ENCODE peak calls at places on chromosomes 3 and 15, in four cellular contexts. J is astrocyte, Q is foreskin keratinocyte, W is brain microvascular endothelial cell. I is an unnamed sample.

GRCh38 chr15:76185716-76186115 is 125.6 kb downstream of the ETFA start:
- DNase-seq in J (peak), Q (peak), W (peak), I (no peak)

GRCh38 chr15:77659350-77660321 is 26.9 kb upstream of the LINGO1 start:
- DNase-seq in J (peak), Q (no peak), W (peak), I (no peak)

GRCh38 chr3:19155375-19155774 is 7.1 kb downstream of the KCNH8 start:
- DNase-seq in J (no peak), Q (no peak), W (no peak), I (no peak)

GRCh38 chr15:59355730-59356129 is 16.9 kb downstream of the MYO1E start:
- DNase-seq in J (no peak), Q (no peak), W (no peak), I (no peak)

GRCh38 chr3:114439279-114439678 is 145.5 kb downstream of the TIGIT start:
- DNase-seq in J (peak), Q (no peak), W (peak), I (no peak)

GRCh38 chr3:157239082-157239704 is 79.2 kb upstream of the CCNL1 start:
- DNase-seq in J (peak), Q (no peak), W (peak), I (peak)

GRCh38 chr3:14472471-14473351 is 67.4 kb downstream of the GRIP2 start:
- DNase-seq in J (peak), Q (no peak), W (peak), I (no peak)

GRCh38 chr3:195587406-195587805 is 3.7 kb upstream of the APOD start:
- DNase-seq in J (no peak), Q (no peak), W (no peak), I (no peak)

GRCh38 chr3:195609229-195609628 is 25.5 kb upstream of the APOD start:
- DNase-seq in J (no peak), Q (no peak), W (no peak), I (no peak)

GRCh38 chr3:13473020-13473419 is 7.1 kb upstream of the HDAC11 start:
- DNase-seq in J (no peak), Q (no peak), W (no peak), I (no peak)

GRCh38 chr15:72796515-72797337 is 13.2 kb upstream of the ADPGK start:
- DNase-seq in J (no peak), Q (no peak), W (no peak), I (peak)

GRCh38 chr15:52082197-52083036 is 30.2 kb downstream of the BCL2L10 start:
- DNase-seq in J (peak), Q (no peak), W (no peak), I (no peak)

GRCh38 chr3:17494117-17494809 is 248.2 kb downstream of the TBC1D5 start:
- DNase-seq in J (no peak), Q (no peak), W (peak), I (no peak)

GRCh38 chr3:11548721-11549131 is 95.0 kb downstream of the VGLL4 start:
- DNase-seq in J (peak), Q (peak), W (peak), I (no peak)

GRCh38 chr3:25854635-25855034 is 64.7 kb downstream of the OXSM start:
- DNase-seq in J (peak), Q (peak), W (peak), I (no peak)

GRCh38 chr3:121718205-121718846 is 31.2 kb downstream of the GOLGB1 start:
- DNase-seq in J (no peak), Q (no peak), W (no peak), I (peak)

GRCh38 chr15:48577495-48577894 is 68.0 kb downstream of the FBN1 start:
- DNase-seq in J (peak), Q (peak), W (peak), I (no peak)

GRCh38 chr3:119331661-119332060 is 37.5 kb downstream of the ARHGAP31 start:
- DNase-seq in J (peak), Q (no peak), W (no peak), I (no peak)

GRCh38 chr15:87563840-87564239 is 692.7 kb downstream of the NTRK3 start:
- DNase-seq in J (no peak), Q (no peak), W (no peak), I (no peak)

GRCh38 chr15:45550436-45550835 is 27.9 kb upstream of the SLC30A4 start:
- DNase-seq in J (peak), Q (peak), W (peak), I (no peak)

GRCh38 chr3:84194032-84194431 is 764.8 kb upstream of the CADM2 start:
- DNase-seq in J (no peak), Q (peak), W (no peak), I (no peak)

GRCh38 chr3:130457681-130458080 is 59.3 kb upstream of the COL6A6 start:
- DNase-seq in J (no peak), Q (no peak), W (no peak), I (no peak)

GRCh38 chr15:66595937-66596545 is 30.2 kb upstream of the LCTL start:
- DNase-seq in J (no peak), Q (no peak), W (peak), I (no peak)
- H3K27ac ChIP-seq in J (no peak), Q (no peak), W (no peak), I (no peak)

GRCh38 chr3:187976361-187976900 is 177.5 kb upstream of the LPP start:
- DNase-seq in J (no peak), Q (no peak), W (no peak), I (no peak)
- H3K27ac ChIP-seq in J (no peak), Q (no peak), W (no peak), I (no peak)

DNA sequence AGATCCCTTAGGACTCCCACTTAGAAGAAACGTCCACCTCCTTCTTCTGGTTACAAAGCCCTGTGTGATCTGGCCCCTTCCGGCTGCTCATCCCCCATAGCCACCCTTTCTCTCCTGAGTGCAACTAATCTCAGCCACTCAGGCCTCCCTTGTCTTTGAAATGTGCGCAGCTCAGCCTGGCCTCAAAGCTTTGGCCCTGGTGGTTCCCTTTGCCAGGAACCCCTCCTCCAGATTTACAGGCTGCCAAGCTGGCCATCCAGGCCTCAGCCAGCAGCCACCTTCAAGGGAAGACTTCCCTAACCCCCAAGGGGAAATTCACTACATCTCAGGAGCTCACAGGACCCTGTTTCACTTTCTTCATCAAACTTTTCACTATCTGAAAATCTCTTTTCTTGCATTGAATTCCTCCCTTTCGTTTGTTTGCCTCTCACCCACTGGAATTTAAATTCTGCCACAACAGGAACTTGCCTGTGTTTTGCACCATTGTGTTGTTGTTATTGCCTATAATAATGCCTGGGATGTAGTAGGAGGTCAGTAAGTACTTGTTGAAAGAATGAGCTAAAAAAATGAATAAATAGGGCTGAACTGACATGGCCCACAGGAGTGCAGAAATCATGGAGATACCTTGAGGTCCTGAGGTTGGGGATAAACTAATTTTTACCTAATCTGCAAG is 109.5 kb upstream of the PFN2 start:
- DNase-seq in J (no peak), Q (no peak), W (no peak), I (no peak)
- H3K27ac ChIP-seq in J (peak), Q (no peak), W (peak), I (no peak)

DNA sequence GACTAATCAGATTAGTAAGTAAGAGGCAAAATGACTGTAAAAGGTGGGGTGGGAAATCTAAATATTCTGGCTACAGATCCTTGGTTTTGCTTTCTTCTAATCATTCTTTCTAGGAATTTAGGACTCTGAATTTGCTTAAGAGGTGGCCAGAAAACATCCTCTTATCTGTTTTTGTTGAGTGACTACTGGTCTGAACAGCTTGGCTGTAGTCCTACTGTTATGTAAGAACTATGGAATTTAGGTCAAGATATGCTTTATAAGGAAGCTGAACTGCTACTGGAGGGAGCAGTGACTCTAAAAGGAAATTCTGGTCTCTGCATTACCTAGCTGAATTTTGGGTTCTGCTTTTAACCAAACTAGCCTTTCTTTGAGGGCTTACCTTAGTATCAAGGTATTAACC is 33.5 kb upstream of the CSPG5 start:
- DNase-seq in J (peak), Q (peak), W (peak), I (no peak)
- H3K27ac ChIP-seq in J (peak), Q (no peak), W (peak), I (no peak)

DNA sequence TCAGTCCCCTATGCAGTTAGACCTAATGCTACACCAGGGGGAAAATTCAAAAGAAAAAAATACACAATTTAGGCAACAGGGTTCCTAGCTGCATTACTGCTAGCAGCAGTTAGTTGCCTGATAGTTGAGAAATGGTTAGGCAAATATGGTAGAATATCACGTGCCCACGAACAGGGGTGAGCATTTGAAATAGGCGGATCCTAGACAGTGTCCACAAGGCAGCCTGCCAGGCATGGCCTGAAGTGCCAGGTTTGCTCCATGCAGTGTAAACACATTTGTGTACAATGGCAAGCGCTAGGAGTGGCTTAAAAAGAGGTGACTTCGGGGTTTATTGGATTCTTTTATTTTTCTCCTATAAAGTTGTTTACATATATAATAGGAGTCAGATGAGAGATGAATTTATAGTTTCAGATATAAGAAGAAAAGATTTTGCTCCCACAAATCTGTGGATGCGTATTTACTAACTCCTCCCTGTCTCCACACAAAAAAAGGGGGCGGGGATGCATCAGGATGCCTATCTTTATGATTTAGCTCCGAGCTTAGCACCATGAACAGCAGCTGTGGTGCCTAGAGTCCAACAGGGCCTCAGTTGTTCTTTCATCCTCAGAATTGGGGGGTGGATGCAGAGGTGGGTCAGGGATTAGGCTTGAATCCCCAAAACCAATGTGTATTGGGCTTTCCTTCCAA is 3.9 kb upstream of the TGM4 start:
- DNase-seq in J (no peak), Q (no peak), W (no peak), I (no peak)
- H3K27ac ChIP-seq in J (no peak), Q (no peak), W (no peak), I (no peak)

GRCh38 chr3:8848696-8849131 is 79.3 kb upstream of the OXTR start:
- DNase-seq in J (peak), Q (peak), W (peak), I (no peak)
- H3K27ac ChIP-seq in J (peak), Q (no peak), W (peak), I (no peak)

I was measured in naive thymus-derived CD4-positive, alpha-beta T cell.